ENCODE peak calls at places on chromosome 17, in ten cellular contexts. C is fibroblast of the conjunctiva; T is activated T-cell treated with anti-CD3 and anti-CD28 coated beads, Interleukin-2, amount 50 U/mL, for 48 hours; A is stimulated activated CD8-positive, alpha-beta memory T cell treated with anti-CD3 and anti-CD28 coated beads, Interleukin-4, amount 100 ng/mL, for 24 hours; X is CD8-positive, alpha-beta T cell; Q is Kasumi-1; V is adipocyte; B is mucosa of descending colon; Y is type B pancreatic cell; F is thoracic aorta. Z is an unnamed sample.

GRCh38 chr17:5758651-5759050 is 174.3 kb upstream of the NLRP1 start:
- DNase-seq in Q (no peak), C (no peak), V (no peak), B (no peak), T (peak), A (no peak), X (no peak), Y (no peak), F (no peak), Z (no peak)

GRCh38 chr17:17142556-17142955 is 63.6 kb downstream of the PLD6 start:
- DNase-seq in F (no peak), V (no peak), B (no peak), Q (no peak), T (no peak), A (no peak), C (no peak), X (no peak), Y (no peak), Z (no peak)

GRCh38 chr17:69430488-69430887 is 16.0 kb downstream of the MAP2K6 start:
- DNase-seq in A (no peak), X (no peak), V (no peak), B (no peak), F (no peak), C (no peak), Q (no peak), T (no peak), Y (no peak), Z (no peak)

GRCh38 chr17:41547378-41547841 is 19.3 kb upstream of the KRT19 start:
- DNase-seq in X (no peak), C (no peak), T (no peak), A (no peak), Q (no peak), Y (no peak), V (no peak), B (no peak), F (no peak), Z (no peak)

GRCh38 chr17:49552070-49552751 is 23.5 kb upstream of the NXPH3 start:
- DNase-seq in V (no peak), A (no peak), Q (no peak), Y (peak), X (no peak), C (no peak), F (no peak), T (no peak), B (no peak), Z (no peak)

GRCh38 chr17:40073454-40074174 is 10.8 kb downstream of the THRA start:
- DNase-seq in B (no peak), T (no peak), C (no peak), Q (no peak), V (no peak), A (no peak), F (no peak), Y (no peak), X (no peak), Z (peak)

GRCh38 chr17:79929257-79930076 is 90.2 kb upstream of the CBX4 start:
- DNase-seq in X (no peak), T (no peak), F (no peak), Y (no peak), Q (no peak), V (no peak), A (no peak), C (no peak), B (no peak), Z (no peak)

GRCh38 chr17:28997811-28998210 is 8.0 kb downstream of the SEZ6 start:
- DNase-seq in F (no peak), V (no peak), C (no peak), A (no peak), T (no peak), Y (no peak), Q (no peak), X (no peak), B (no peak), Z (no peak)

GRCh38 chr17:50051082-50051576 is 4.8 kb upstream of the ITGA3 start:
- DNase-seq in F (no peak), A (peak), Q (no peak), X (no peak), B (no peak), T (peak), V (peak), Y (no peak), C (no peak), Z (no peak)

GRCh38 chr17:36949461-36949927 is 740 bp downstream of the AATF start:
- DNase-seq in Y (no peak), B (no peak), T (no peak), F (no peak), V (no peak), X (no peak), C (no peak), A (no peak), Q (no peak), Z (no peak)

GRCh38 chr17:44988256-44988942 is 20.3 kb upstream of the C1QL1 start:
- DNase-seq in B (no peak), C (no peak), F (no peak), V (no peak), A (no peak), Y (no peak), Q (no peak), T (no peak), X (no peak), Z (no peak)

GRCh38 chr17:78345172-78345571 is 14.7 kb downstream of the SOCS3 start:
- DNase-seq in C (no peak), F (no peak), T (no peak), X (no peak), A (no peak), Y (no peak), Q (no peak), V (no peak), B (no peak), Z (no peak)

GRCh38 chr17:41404024-41404651 is 6.7 kb upstream of the KRT31 start:
- DNase-seq in X (peak), A (peak), B (no peak), V (peak), Y (no peak), Q (no peak), C (peak), F (no peak), T (peak), Z (no peak)

GRCh38 chr17:62696726-62697490 is 69.4 kb downstream of the MRC2 start:
- DNase-seq in X (no peak), F (no peak), C (no peak), Y (no peak), A (no peak), Q (no peak), T (no peak), V (no peak), B (no peak), Z (peak)

GRCh38 chr17:66123163-66123562 is 68.8 kb downstream of the CEP112 start:
- DNase-seq in F (no peak), B (no peak), Y (no peak), T (no peak), X (no peak), Q (no peak), V (peak), A (no peak), C (no peak), Z (no peak)

GRCh38 chr17:74259667-74260524 is 14.1 kb upstream of the DNAI2 start:
- DNase-seq in Q (no peak), T (no peak), A (no peak), X (no peak), F (no peak), V (no peak), C (no peak), Y (no peak), B (no peak), Z (no peak)

GRCh38 chr17:8225813-8226535 is 15.6 kb upstream of the AURKB start:
- DNase-seq in Y (no peak), Q (no peak), T (peak), C (peak), X (peak), A (peak), F (no peak), V (peak), B (peak), Z (peak)

GRCh38 chr17:14737984-14738651 is 437.2 kb downstream of the HS3ST3B1 start:
- DNase-seq in Q (no peak), T (no peak), Y (no peak), A (no peak), F (peak), V (peak), C (peak), X (no peak), B (no peak), Z (no peak)

GRCh38 chr17:15083225-15083624 is 181.9 kb downstream of the PMP22 start:
- DNase-seq in A (no peak), T (no peak), F (no peak), C (no peak), B (no peak), Y (no peak), X (no peak), Q (no peak), V (no peak), Z (no peak)

GRCh38 chr17:63881935-63882601 is at the start of gene GH2:
- DNase-seq in V (peak), Y (no peak), A (peak), B (peak), F (no peak), Q (peak), C (no peak), X (peak), T (peak), Z (no peak)